ENCODE peak calls at places on chromosomes 12 and 14, in five cellular contexts. One of them, this sample, is unnamed.

GRCh38 chr12:26011099-26011498 is 52.6 kb downstream of the RASSF8 start:
- DNase-seq in heart right ventricle: no peak
- DNase-seq in adipocyte: peak; percentile 89
- DNase-seq in PC-3: no peak
- DNase-seq in naive thymus-derived CD4-positive, alpha-beta T cell: no peak
- DNase-seq in this sample: no peak

GRCh38 chr14:49505026-49505766 is 81.0 kb downstream of the RPS29 start:
- DNase-seq in heart right ventricle: no peak
- DNase-seq in naive thymus-derived CD4-positive, alpha-beta T cell: no peak
- DNase-seq in PC-3: peak; percentile 97
- DNase-seq in adipocyte: no peak
- DNase-seq in this sample: no peak

GRCh38 chr12:39272934-39273770 is 169.8 kb downstream of the KIF21A start:
- DNase-seq in adipocyte: peak; percentile 74
- DNase-seq in PC-3: peak; percentile 67
- DNase-seq in heart right ventricle: peak; percentile 12
- DNase-seq in naive thymus-derived CD4-positive, alpha-beta T cell: peak; percentile 25
- DNase-seq in this sample: no peak

GRCh38 chr14:24270537-24271133 is 762 bp downstream of the RABGGTA start:
- DNase-seq in naive thymus-derived CD4-positive, alpha-beta T cell: no peak
- DNase-seq in PC-3: no peak
- DNase-seq in heart right ventricle: no peak
- DNase-seq in adipocyte: no peak
- DNase-seq in this sample: no peak

GRCh38 chr12:78101181-78101876 is 270.6 kb downstream of the NAV3 start:
- DNase-seq in PC-3: peak; percentile 67
- DNase-seq in adipocyte: no peak
- DNase-seq in heart right ventricle: no peak
- DNase-seq in naive thymus-derived CD4-positive, alpha-beta T cell: no peak
- DNase-seq in this sample: no peak

GRCh38 chr14:100593751-100594624 is 6.8 kb upstream of the BEGAIN start:
- DNase-seq in PC-3: no peak
- DNase-seq in adipocyte: no peak
- DNase-seq in heart right ventricle: no peak
- DNase-seq in naive thymus-derived CD4-positive, alpha-beta T cell: no peak
- DNase-seq in this sample: no peak

GRCh38 chr12:122961551-122962329 is 4.5 kb downstream of the ABCB9 start:
- DNase-seq in heart right ventricle: no peak
- DNase-seq in PC-3: no peak
- DNase-seq in adipocyte: no peak
- DNase-seq in naive thymus-derived CD4-positive, alpha-beta T cell: no peak
- DNase-seq in this sample: no peak

GRCh38 chr14:49594347-49595089 is 4.2 kb upstream of the LRR1 start:
- DNase-seq in naive thymus-derived CD4-positive, alpha-beta T cell: no peak
- DNase-seq in adipocyte: peak; percentile 62
- DNase-seq in PC-3: peak; percentile 32
- DNase-seq in heart right ventricle: no peak
- DNase-seq in this sample: no peak

GRCh38 chr14:103380719-103381377 is 4.4 kb upstream of the MARK3 start:
- DNase-seq in heart right ventricle: no peak
- DNase-seq in PC-3: no peak
- DNase-seq in adipocyte: peak; percentile 54
- DNase-seq in naive thymus-derived CD4-positive, alpha-beta T cell: no peak
- DNase-seq in this sample: no peak

GRCh38 chr12:27523642-27524488 is at the start of gene PPFIBP1:
- DNase-seq in naive thymus-derived CD4-positive, alpha-beta T cell: peak; percentile 89
- DNase-seq in PC-3: peak; percentile 100
- DNase-seq in heart right ventricle: peak; percentile 100
- DNase-seq in adipocyte: peak; percentile 98
- DNase-seq in this sample: peak; percentile 86

GRCh38 chr14:70658899-70659298 is 17.2 kb downstream of the TTC9 start:
- DNase-seq in naive thymus-derived CD4-positive, alpha-beta T cell: peak; percentile 67
- DNase-seq in heart right ventricle: no peak
- DNase-seq in adipocyte: no peak
- DNase-seq in PC-3: no peak
- DNase-seq in this sample: peak; percentile 59

GRCh38 chr14:70662816-70663215 is 21.1 kb downstream of the TTC9 start:
- DNase-seq in heart right ventricle: no peak
- DNase-seq in PC-3: peak; percentile 23
- DNase-seq in naive thymus-derived CD4-positive, alpha-beta T cell: no peak
- DNase-seq in adipocyte: no peak
- DNase-seq in this sample: no peak

GRCh38 chr14:70662080-70662479 is 20.4 kb downstream of the TTC9 start:
- DNase-seq in heart right ventricle: no peak
- DNase-seq in PC-3: peak; percentile 34
- DNase-seq in naive thymus-derived CD4-positive, alpha-beta T cell: no peak
- DNase-seq in adipocyte: no peak
- DNase-seq in this sample: no peak

GRCh38 chr14:70663707-70664179 is 22.0 kb downstream of the TTC9 start:
- DNase-seq in heart right ventricle: no peak
- DNase-seq in adipocyte: peak; percentile 2
- DNase-seq in PC-3: no peak
- DNase-seq in naive thymus-derived CD4-positive, alpha-beta T cell: no peak
- DNase-seq in this sample: no peak

GRCh38 chr14:70660967-70661871 is 19.5 kb downstream of the TTC9 start:
- DNase-seq in naive thymus-derived CD4-positive, alpha-beta T cell: peak; percentile 85
- DNase-seq in adipocyte: no peak
- DNase-seq in heart right ventricle: no peak
- DNase-seq in PC-3: no peak
- DNase-seq in this sample: no peak
- H3K27me3 ChIP-seq in naive thymus-derived CD4-positive, alpha-beta T cell: no peaks in the 10 kb centered on the region
- H3K27me3 ChIP-seq in adipocyte: peaks cover 19% of the 10 kb centered on the region
- H3K27me3 ChIP-seq in heart right ventricle: no peaks in the 10 kb centered on the region
- H3K27me3 ChIP-seq in PC-3: no peaks in the 10 kb centered on the region
- H3K27me3 ChIP-seq in this sample: no peaks in the 10 kb centered on the region

DNA sequence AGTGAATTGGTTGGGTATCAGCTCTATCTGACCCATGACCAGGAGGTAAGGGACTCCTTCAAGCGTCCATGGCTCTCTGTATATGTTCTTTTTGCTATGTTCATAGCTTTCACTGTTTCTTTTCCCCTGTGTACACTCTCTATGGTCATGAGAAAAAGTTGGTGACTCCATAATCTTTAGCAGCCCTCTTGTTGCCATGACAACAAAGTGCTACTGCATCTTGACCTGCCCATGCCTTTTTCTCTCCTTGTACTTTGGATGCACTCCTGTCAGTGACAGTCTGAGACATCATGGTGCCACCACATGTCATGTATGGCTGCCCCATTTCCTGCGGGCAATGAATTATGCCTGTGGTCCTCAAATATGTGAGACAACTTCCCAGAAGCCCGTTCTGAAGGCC is 280.2 kb downstream of the TMEM121 start:
- DNase-seq in PC-3: no peak
- DNase-seq in adipocyte: no peak
- DNase-seq in naive thymus-derived CD4-positive, alpha-beta T cell: no peak
- DNase-seq in heart right ventricle: no peak
- DNase-seq in this sample: no peak
- H3K9me3 ChIP-seq in PC-3: no peaks in the 10 kb centered on the region
- H3K9me3 ChIP-seq in adipocyte: peaks cover 24% of the 10 kb centered on the region
- H3K9me3 ChIP-seq in naive thymus-derived CD4-positive, alpha-beta T cell: no peaks in the 10 kb centered on the region
- H3K9me3 ChIP-seq in heart right ventricle: peaks cover 48% of the 10 kb centered on the region
- H3K9me3 ChIP-seq in this sample: peaks cover 5% of the 10 kb centered on the region

GRCh38 chr12:95774311-95775045 is 16.1 kb downstream of the NTN4 start:
- DNase-seq in heart right ventricle: no peak
- DNase-seq in adipocyte: no peak
- DNase-seq in PC-3: peak; percentile 64
- DNase-seq in naive thymus-derived CD4-positive, alpha-beta T cell: no peak
- DNase-seq in this sample: no peak

GRCh38 chr12:95767703-95768102 is 22.9 kb downstream of the NTN4 start:
- DNase-seq in PC-3: no peak
- DNase-seq in heart right ventricle: no peak
- DNase-seq in adipocyte: no peak
- DNase-seq in naive thymus-derived CD4-positive, alpha-beta T cell: no peak
- DNase-seq in this sample: no peak

GRCh38 chr12:95773320-95773719 is 17.2 kb downstream of the NTN4 start:
- DNase-seq in adipocyte: no peak
- DNase-seq in heart right ventricle: no peak
- DNase-seq in PC-3: no peak
- DNase-seq in naive thymus-derived CD4-positive, alpha-beta T cell: no peak
- DNase-seq in this sample: no peak
- H3K27me3 ChIP-seq in adipocyte: no peaks in the 10 kb centered on the region
- H3K27me3 ChIP-seq in heart right ventricle: no peaks in the 10 kb centered on the region
- H3K27me3 ChIP-seq in PC-3: no peaks in the 10 kb centered on the region
- H3K27me3 ChIP-seq in naive thymus-derived CD4-positive, alpha-beta T cell: no peaks in the 10 kb centered on the region
- H3K27me3 ChIP-seq in this sample: no peaks in the 10 kb centered on the region

DNA sequence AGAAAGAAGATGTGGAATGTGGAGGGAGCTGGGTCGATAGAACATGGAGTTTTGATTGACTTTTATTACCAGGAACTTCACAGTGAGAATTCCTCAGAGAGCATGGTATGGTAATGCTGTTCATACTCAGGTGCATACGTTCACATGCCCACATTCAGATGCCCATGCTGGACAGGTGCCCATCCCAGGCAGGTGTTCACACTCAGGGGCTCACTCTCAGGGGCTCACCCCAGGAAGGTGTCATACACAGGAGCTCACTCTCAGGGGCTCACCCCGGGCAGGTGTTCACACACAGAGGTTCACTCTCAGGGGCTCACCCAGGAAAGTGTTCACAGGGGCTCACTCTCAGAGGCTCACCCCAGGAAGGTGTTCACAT is 360.0 kb upstream of the SFSWAP start:
- DNase-seq in PC-3: no peak
- DNase-seq in heart right ventricle: no peak
- DNase-seq in adipocyte: no peak
- DNase-seq in naive thymus-derived CD4-positive, alpha-beta T cell: no peak
- DNase-seq in this sample: no peak
- H3K9me3 ChIP-seq in PC-3: no peaks in the 10 kb centered on the region
- H3K9me3 ChIP-seq in heart right ventricle: no peaks in the 10 kb centered on the region
- H3K9me3 ChIP-seq in adipocyte: peaks cover 4% of the 10 kb centered on the region
- H3K9me3 ChIP-seq in naive thymus-derived CD4-positive, alpha-beta T cell: no peaks in the 10 kb centered on the region
- H3K9me3 ChIP-seq in this sample: no peaks in the 10 kb centered on the region

GRCh38 chr12:54020587-54020969 is 7.7 kb upstream of the HOXC6 start:
- DNase-seq in adipocyte: no peak
- DNase-seq in naive thymus-derived CD4-positive, alpha-beta T cell: no peak
- DNase-seq in heart right ventricle: no peak
- DNase-seq in PC-3: no peak
- DNase-seq in this sample: no peak
- H3K27me3 ChIP-seq in adipocyte: no peaks in the 10 kb centered on the region
- H3K27me3 ChIP-seq in naive thymus-derived CD4-positive, alpha-beta T cell: peaks cover 39% of the 10 kb centered on the region
- H3K27me3 ChIP-seq in heart right ventricle: peaks cover 99% of the 10 kb centered on the region
- H3K27me3 ChIP-seq in PC-3: no peaks in the 10 kb centered on the region
- H3K27me3 ChIP-seq in this sample: peaks cover 51% of the 10 kb centered on the region

GRCh38 chr12:34595749-34596733 is 573.7 kb downstream of the ALG10 start:
- DNase-seq in adipocyte: no peak
- DNase-seq in heart right ventricle: no peak
- DNase-seq in PC-3: no peak
- DNase-seq in naive thymus-derived CD4-positive, alpha-beta T cell: no peak
- DNase-seq in this sample: no peak

GRCh38 chr12:34597548-34598351 is 575.5 kb downstream of the ALG10 start:
- DNase-seq in heart right ventricle: no peak
- DNase-seq in naive thymus-derived CD4-positive, alpha-beta T cell: no peak
- DNase-seq in adipocyte: no peak
- DNase-seq in PC-3: no peak
- DNase-seq in this sample: no peak

GRCh38 chr12:34591966-34592365 is 569.7 kb downstream of the ALG10 start:
- DNase-seq in heart right ventricle: no peak
- DNase-seq in naive thymus-derived CD4-positive, alpha-beta T cell: no peak
- DNase-seq in PC-3: no peak
- DNase-seq in adipocyte: no peak
- DNase-seq in this sample: no peak
- H3K9me3 ChIP-seq in heart right ventricle: peaks cover 100% of the 10 kb centered on the region
- H3K9me3 ChIP-seq in naive thymus-derived CD4-positive, alpha-beta T cell: peaks cover 3% of the 10 kb centered on the region
- H3K9me3 ChIP-seq in PC-3: peaks cover 83% of the 10 kb centered on the region
- H3K9me3 ChIP-seq in adipocyte: peaks cover 88% of the 10 kb centered on the region
- H3K9me3 ChIP-seq in this sample: peaks cover 16% of the 10 kb centered on the region

GRCh38 chr12:53980448-53981388 is 4.2 kb upstream of the HOXC10 start:
- DNase-seq in adipocyte: no peak
- DNase-seq in heart right ventricle: no peak
- DNase-seq in PC-3: no peak
- DNase-seq in naive thymus-derived CD4-positive, alpha-beta T cell: no peak
- DNase-seq in this sample: no peak
- H3K27me3 ChIP-seq in adipocyte: peaks cover 8% of the 10 kb centered on the region
- H3K27me3 ChIP-seq in heart right ventricle: peaks cover 99% of the 10 kb centered on the region
- H3K27me3 ChIP-seq in PC-3: no peaks in the 10 kb centered on the region
- H3K27me3 ChIP-seq in naive thymus-derived CD4-positive, alpha-beta T cell: peaks cover 88% of the 10 kb centered on the region
- H3K27me3 ChIP-seq in this sample: peaks cover 88% of the 10 kb centered on the region